ENCODE peak calls at places on chromosomes 3 and 15, in four cellular contexts. One of them, this sample, is unnamed. For H3K4me1, the result is how much of the 10 kb centered on the place peaks cover.

GRCh38 chr3:72487078-72487765 is 361.0 kb downstream of the SHQ1 start:
- DNase-seq in HepG2: peak
- DNase-seq in GM12878: no peak
- DNase-seq in endothelial cell of umbilical vein: peak
- DNase-seq in this sample: peak

GRCh38 chr3:12371525-12372140 is 82.8 kb downstream of the PPARG start:
- DNase-seq in GM12878: no peak
- DNase-seq in endothelial cell of umbilical vein: no peak
- DNase-seq in HepG2: no peak
- DNase-seq in this sample: peak

GRCh38 chr3:71429610-71429988 is 153.9 kb downstream of the FOXP1 start:
- DNase-seq in endothelial cell of umbilical vein: no peak
- DNase-seq in GM12878: no peak
- DNase-seq in HepG2: no peak
- DNase-seq in this sample: no peak

GRCh38 chr3:16739416-16740091 is 134.3 kb upstream of the DAZL start:
- DNase-seq in GM12878: no peak
- DNase-seq in endothelial cell of umbilical vein: no peak
- DNase-seq in HepG2: no peak
- DNase-seq in this sample: peak

GRCh38 chr3:133494469-133494868 is 79.0 kb upstream of the CDV3 start:
- DNase-seq in HepG2: peak
- DNase-seq in endothelial cell of umbilical vein: no peak
- DNase-seq in GM12878: no peak
- DNase-seq in this sample: peak

GRCh38 chr3:196948442-196949365 is 6.4 kb upstream of the NCBP2 start:
- DNase-seq in HepG2: peak
- DNase-seq in endothelial cell of umbilical vein: no peak
- DNase-seq in GM12878: no peak
- DNase-seq in this sample: no peak

GRCh38 chr3:147930417-147930816 is 521.3 kb downstream of the ZIC1 start:
- DNase-seq in endothelial cell of umbilical vein: peak
- DNase-seq in GM12878: no peak
- DNase-seq in HepG2: no peak
- DNase-seq in this sample: no peak

GRCh38 chr3:126488205-126488604 is 12.5 kb upstream of the ZXDC start:
- DNase-seq in GM12878: no peak
- DNase-seq in HepG2: no peak
- DNase-seq in endothelial cell of umbilical vein: no peak
- DNase-seq in this sample: no peak

GRCh38 chr15:57026016-57026602 is 107.7 kb downstream of the TCF12 start:
- DNase-seq in GM12878: no peak
- DNase-seq in HepG2: no peak
- DNase-seq in endothelial cell of umbilical vein: no peak
- DNase-seq in this sample: peak

GRCh38 chr15:46652256-46652655 is 1017.4 kb downstream of the SQOR start:
- DNase-seq in endothelial cell of umbilical vein: no peak
- DNase-seq in HepG2: no peak
- DNase-seq in GM12878: no peak
- DNase-seq in this sample: no peak

GRCh38 chr3:180626844-180627243 is 24.9 kb downstream of the TTC14 start:
- DNase-seq in endothelial cell of umbilical vein: no peak
- DNase-seq in GM12878: peak
- DNase-seq in HepG2: no peak
- DNase-seq in this sample: no peak

GRCh38 chr3:168996622-168997021 is 666.9 kb downstream of the MECOM start:
- DNase-seq in GM12878: no peak
- DNase-seq in endothelial cell of umbilical vein: no peak
- DNase-seq in HepG2: peak
- DNase-seq in this sample: peak

GRCh38 chr3:27576171-27576570 is 92.0 kb upstream of the SLC4A7 start:
- DNase-seq in HepG2: no peak
- DNase-seq in endothelial cell of umbilical vein: no peak
- DNase-seq in GM12878: no peak
- DNase-seq in this sample: no peak

GRCh38 chr15:40103124-40103858 is 5.4 kb downstream of the BMF start:
- DNase-seq in HepG2: no peak
- DNase-seq in endothelial cell of umbilical vein: peak
- DNase-seq in GM12878: no peak
- DNase-seq in this sample: peak

DNA sequence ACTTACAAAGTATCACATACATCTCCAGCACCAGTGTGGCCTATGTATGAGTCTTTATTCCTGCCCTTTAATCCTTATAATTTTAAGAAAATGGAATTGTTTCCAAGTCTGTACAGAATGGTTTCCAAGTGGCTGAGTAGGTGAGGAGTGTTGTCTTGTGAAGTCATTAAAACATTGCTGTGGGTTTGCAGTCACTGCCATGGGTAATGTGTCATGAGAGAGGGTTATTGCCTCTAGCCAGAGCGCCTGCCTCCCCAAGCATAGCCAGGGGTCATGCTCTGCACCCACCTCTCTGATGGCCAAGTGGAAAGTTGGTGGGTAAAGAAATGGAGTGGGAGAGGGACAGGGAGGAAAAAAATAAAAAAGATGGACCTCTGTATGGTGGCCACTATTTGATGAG is 25.3 kb downstream of the TRAK1 start:
- DNase-seq in HepG2: no peak
- DNase-seq in endothelial cell of umbilical vein: no peak
- DNase-seq in GM12878: no peak
- DNase-seq in this sample: peak
- H3K4me1 ChIP-seq in HepG2: half or more
- H3K4me1 ChIP-seq in endothelial cell of umbilical vein: under half
- H3K4me1 ChIP-seq in GM12878: under half
- H3K4me1 ChIP-seq in this sample: under half

DNA sequence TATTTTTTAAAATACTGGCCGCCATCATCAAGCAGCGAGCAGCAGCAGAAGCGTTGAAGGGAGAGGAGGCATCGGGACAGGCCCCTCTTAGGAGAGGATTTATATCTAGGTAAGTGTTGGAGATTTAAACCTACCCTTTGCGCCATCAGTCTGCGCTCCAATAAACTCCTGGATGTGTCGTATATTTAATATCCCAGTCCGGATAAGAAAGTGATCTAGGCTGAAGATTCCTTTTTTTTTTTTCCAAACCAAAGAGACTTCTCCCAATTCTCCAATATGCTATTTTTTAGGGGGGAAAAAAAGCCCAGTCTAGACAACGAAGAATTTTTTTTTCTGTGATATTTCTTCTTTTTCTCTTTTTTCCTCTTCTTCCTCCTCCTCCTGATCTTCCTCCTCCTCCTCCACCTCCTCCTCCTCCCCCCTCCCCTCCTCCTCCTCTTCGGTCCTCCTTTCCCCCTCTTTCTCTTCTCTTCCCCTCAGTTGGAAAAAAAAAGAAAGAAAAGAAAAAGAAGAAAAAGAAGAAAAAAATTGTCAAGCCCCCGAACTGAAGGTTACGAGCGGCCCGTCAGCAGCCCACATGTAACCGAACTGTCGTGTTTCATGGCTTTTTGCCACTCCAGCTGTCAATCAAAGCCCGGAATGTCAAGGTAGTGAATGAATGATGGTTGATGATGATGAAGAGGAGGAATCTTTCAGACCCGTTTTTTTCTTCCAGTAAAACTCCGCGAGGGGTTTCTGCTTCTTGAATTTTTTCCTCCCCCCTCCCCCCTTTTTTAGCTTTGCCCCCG is 834 bp downstream of the MEIS2 start:
- DNase-seq in HepG2: peak
- DNase-seq in GM12878: no peak
- DNase-seq in endothelial cell of umbilical vein: peak
- DNase-seq in this sample: peak
- H3K27ac ChIP-seq in HepG2: peak
- H3K27ac ChIP-seq in GM12878: peak
- H3K27ac ChIP-seq in endothelial cell of umbilical vein: peak
- H3K27ac ChIP-seq in this sample: peak

DNA sequence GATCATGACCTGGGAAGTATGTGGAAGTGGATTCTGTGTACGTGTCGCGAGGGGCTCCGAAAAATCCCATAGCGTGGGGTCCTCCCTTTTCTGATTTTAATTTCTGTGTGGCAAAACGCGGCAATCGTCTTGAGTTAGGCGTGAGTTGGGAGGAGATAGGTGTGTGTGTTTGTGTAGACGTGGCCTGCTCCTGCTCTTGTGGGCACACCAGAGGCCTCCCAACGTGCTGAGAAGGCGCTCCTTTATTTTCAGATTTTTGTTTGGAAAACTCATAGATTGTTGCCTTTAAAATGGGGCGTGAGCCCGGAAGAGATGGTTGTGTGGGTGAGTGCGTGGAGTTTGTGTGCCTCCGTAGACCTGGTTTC is 1.3 kb downstream of the TRIM71 start:
- DNase-seq in GM12878: no peak
- DNase-seq in HepG2: no peak
- DNase-seq in endothelial cell of umbilical vein: no peak
- DNase-seq in this sample: no peak
- TF ChIP-seq EZH2 in GM12878: no peak
- TF ChIP-seq EZH2 in HepG2: no peak
- TF ChIP-seq EZH2 in endothelial cell of umbilical vein: no peak
- TF ChIP-seq EZH2 in this sample: no peak

GRCh38 chr15:74792227-74793016 is 10.5 kb downstream of the CSK start:
- DNase-seq in HepG2: no peak
- DNase-seq in endothelial cell of umbilical vein: no peak
- DNase-seq in GM12878: no peak
- DNase-seq in this sample: no peak
- H3K4me1 ChIP-seq in HepG2: under half
- H3K4me1 ChIP-seq in endothelial cell of umbilical vein: under half
- H3K4me1 ChIP-seq in GM12878: half or more
- H3K4me1 ChIP-seq in this sample: under half

DNA sequence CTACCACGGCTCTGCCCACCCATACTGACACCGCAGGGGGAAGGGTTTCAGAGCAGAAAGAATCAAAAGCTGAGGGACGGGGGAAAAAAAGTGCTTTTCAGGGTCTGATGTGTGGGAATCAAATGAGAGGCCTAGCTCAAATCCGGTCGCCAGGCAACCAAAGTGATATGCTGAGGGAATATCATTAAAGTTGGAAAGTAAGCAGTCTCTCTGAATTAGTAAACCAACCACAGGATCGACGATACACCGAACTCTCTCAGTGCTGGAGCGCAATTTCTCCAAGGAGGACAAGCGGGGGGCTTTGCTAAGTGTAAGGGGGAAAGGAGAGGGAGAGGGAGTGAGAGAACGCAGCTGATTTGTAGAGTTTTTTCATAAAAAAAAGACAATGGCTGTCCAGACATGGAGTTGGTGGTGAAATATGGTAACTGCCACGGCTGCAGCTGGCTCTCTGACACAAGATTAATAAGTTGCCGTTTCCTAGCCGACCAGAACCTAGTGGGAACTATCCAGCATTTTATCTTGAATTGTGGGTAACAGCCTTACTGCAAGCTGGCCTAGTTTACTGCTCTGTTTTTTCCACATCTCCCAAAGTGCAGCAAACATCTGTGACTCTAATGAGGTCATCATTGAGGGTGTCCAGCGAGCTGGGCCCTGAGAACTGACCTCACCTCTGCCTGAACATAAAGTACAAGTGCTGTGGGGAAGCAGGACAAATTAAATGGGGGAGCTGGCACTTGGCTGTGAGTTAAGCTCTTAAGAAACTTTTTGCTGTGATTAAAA is 530.2 kb downstream of the SOX2 start:
- DNase-seq in GM12878: no peak
- DNase-seq in HepG2: peak
- DNase-seq in endothelial cell of umbilical vein: peak
- DNase-seq in this sample: peak
- H3K27ac ChIP-seq in GM12878: no peak
- H3K27ac ChIP-seq in HepG2: no peak
- H3K27ac ChIP-seq in endothelial cell of umbilical vein: no peak
- H3K27ac ChIP-seq in this sample: no peak

GRCh38 chr3:181727122-181728036 is 15.7 kb downstream of the SOX2 start:
- DNase-seq in endothelial cell of umbilical vein: no peak
- DNase-seq in GM12878: no peak
- DNase-seq in HepG2: no peak
- DNase-seq in this sample: no peak
- TF ChIP-seq EZH2 in endothelial cell of umbilical vein: no peak
- TF ChIP-seq EZH2 in GM12878: peak
- TF ChIP-seq EZH2 in HepG2: no peak
- TF ChIP-seq EZH2 in this sample: peak

This sample was measured in fibroblast of lung.